ENCODE peak calls at places on chromosomes 16 and 17, in ten cellular contexts. K is fibroblast of mammary gland, Q is body of pancreas, A is astrocyte of the spinal cord, C is choroid plexus epithelial cell, Z is psoas muscle, W is colonic mucosa, L is left ventricle myocardium inferior, E is heart left ventricle, I is endothelial cell of umbilical vein. R is an unnamed sample.

GRCh38 chr17:8806206-8807069 is 7.3 kb upstream of the MFSD6L start:
- DNase-seq in L (no peak), Z (no peak), A (no peak), E (no peak), K (no peak), Q (no peak), W (no peak), C (no peak), I (no peak), R (no peak)

GRCh38 chr17:8151120-8151640 is 1.0 kb downstream of the PER1 start:
- DNase-seq in I (peak; percentile 92), K (peak; percentile 91), L (peak; percentile 93), Z (peak; percentile 94), E (peak; percentile 94), Q (peak; percentile 86), W (peak; percentile 87), C (peak; percentile 96), A (peak; percentile 96), R (peak; percentile 69)

GRCh38 chr16:84225571-84225970 is 14.2 kb downstream of the KCNG4 start:
- DNase-seq in L (no peak), W (no peak), A (no peak), I (no peak), K (no peak), Q (no peak), E (no peak), C (no peak), Z (no peak), R (no peak)

GRCh38 chr16:55184052-55184451 is 140.0 kb upstream of the IRX6 start:
- DNase-seq in L (no peak), W (no peak), C (no peak), A (no peak), K (no peak), Z (no peak), E (no peak), I (no peak), Q (no peak), R (no peak)

GRCh38 chr17:49409066-49409465 is 5.6 kb downstream of the PHB1 start:
- DNase-seq in C (no peak), A (no peak), L (no peak), I (no peak), K (no peak), Z (no peak), E (no peak), Q (no peak), W (peak; percentile 80), R (no peak)

GRCh38 chr17:82231562-82232321 is 2.9 kb downstream of the SLC16A3 start:
- DNase-seq in Q (peak; percentile 59), C (peak; percentile 68), Z (peak; percentile 86), I (peak; percentile 35), E (peak; percentile 86), A (no peak), K (peak; percentile 82), L (peak; percentile 86), W (peak; percentile 89), R (no peak)

GRCh38 chr16:10523025-10523424 is 57.4 kb downstream of the EMP2 start:
- DNase-seq in L (no peak), Z (no peak), Q (no peak), A (no peak), K (no peak), C (no peak), W (no peak), E (no peak), I (no peak), R (no peak)

GRCh38 chr17:1203111-1203966 is 23.6 kb upstream of the ABR start:
- DNase-seq in A (peak; percentile 80), L (peak; percentile 63), C (peak; percentile 63), I (peak; percentile 56), Z (peak; percentile 81), W (peak; percentile 75), Q (peak; percentile 53), K (peak; percentile 72), E (peak; percentile 71), R (peak; percentile 59)

GRCh38 chr16:3056336-3057180 is 8.9 kb upstream of the IL32 start:
- DNase-seq in E (no peak), K (no peak), Z (no peak), L (no peak), C (no peak), A (no peak), Q (no peak), W (no peak), I (no peak), R (no peak)

GRCh38 chr17:12536021-12536420 is 129.7 kb upstream of the MYOCD start:
- DNase-seq in L (no peak), E (no peak), I (no peak), K (no peak), Q (no peak), Z (no peak), A (no peak), C (no peak), W (no peak), R (no peak)

GRCh38 chr17:9971991-9972390 is 66.9 kb upstream of the RCVRN start:
- DNase-seq in L (peak; percentile 83), A (peak; percentile 42), E (peak; percentile 88), W (peak; percentile 66), K (peak; percentile 33), Q (peak; percentile 29), C (peak; percentile 61), Z (peak; percentile 72), I (no peak), R (no peak)

GRCh38 chr17:55426851-55427586 is 5.4 kb upstream of the MMD start:
- DNase-seq in K (peak; percentile 96), I (no peak), Q (no peak), Z (no peak), W (no peak), A (no peak), C (peak; percentile 91), E (no peak), L (no peak), R (no peak)

GRCh38 chr17:72614871-72615626 is 477.4 kb downstream of the SLC39A11 start:
- DNase-seq in Q (peak; percentile 77), Z (no peak), E (no peak), W (peak; percentile 79), I (no peak), L (no peak), A (peak; percentile 81), K (peak; percentile 59), C (peak; percentile 57), R (no peak)

GRCh38 chr16:84281077-84281476 is 13.6 kb upstream of the WFDC1 start:
- DNase-seq in C (peak; percentile 46), Q (no peak), I (no peak), K (peak; percentile 30), E (no peak), A (no peak), L (no peak), Z (no peak), W (no peak), R (no peak)

GRCh38 chr16:89162314-89162713 is 9.2 kb upstream of the CDH15 start:
- DNase-seq in Q (no peak), K (no peak), Z (no peak), L (no peak), A (no peak), W (no peak), C (no peak), I (no peak), E (no peak), R (no peak)

GRCh38 chr17:41928693-41929251 is 1.6 kb upstream of the ODAD4 start:
- DNase-seq in A (no peak), C (no peak), Z (no peak), E (no peak), I (no peak), K (no peak), L (no peak), W (no peak), Q (no peak), R (no peak)

GRCh38 chr16:49483251-49483650 is 109.6 kb downstream of the C16orf78 start:
- DNase-seq in C (no peak), Z (no peak), W (no peak), L (no peak), E (no peak), K (no peak), I (no peak), A (no peak), Q (no peak), R (no peak)

GRCh38 chr17:42276609-42277341 is 584 bp upstream of the STAT5B start:
- DNase-seq in L (peak; percentile 70), Q (peak; percentile 85), C (peak; percentile 89), A (peak; percentile 83), Z (peak; percentile 81), K (peak; percentile 84), I (peak; percentile 83), E (peak; percentile 82), W (peak; percentile 76), R (peak; percentile 70)

GRCh38 chr17:5422505-5422904 is 2.5 kb downstream of the RPAIN start:
- DNase-seq in L (no peak), I (no peak), K (peak; percentile 81), Q (no peak), A (peak; percentile 56), W (no peak), C (peak; percentile 71), E (no peak), Z (no peak), R (no peak)
- TF ChIP-seq CTCF in L (no peak), I (no peak), K (peak; percentile 18), Q (no peak), A (no peak), W (no peak), C (no peak), E (no peak), Z (no peak), R (no peak)

GRCh38 chr17:36601303-36602029 is at the start of gene MRM1:
- DNase-seq in Z (peak; percentile 95), I (peak; percentile 93), C (peak; percentile 90), A (peak; percentile 91), Q (peak; percentile 96), W (peak; percentile 95), E (peak; percentile 95), L (peak; percentile 94), K (peak; percentile 87), R (peak; percentile 73)
- TF ChIP-seq CTCF in Z (no peak), I (peak; percentile 27), C (peak; percentile 36), A (peak; percentile 25), Q (no peak), W (no peak), E (no peak), L (no peak), K (no peak), R (no peak)

DNA sequence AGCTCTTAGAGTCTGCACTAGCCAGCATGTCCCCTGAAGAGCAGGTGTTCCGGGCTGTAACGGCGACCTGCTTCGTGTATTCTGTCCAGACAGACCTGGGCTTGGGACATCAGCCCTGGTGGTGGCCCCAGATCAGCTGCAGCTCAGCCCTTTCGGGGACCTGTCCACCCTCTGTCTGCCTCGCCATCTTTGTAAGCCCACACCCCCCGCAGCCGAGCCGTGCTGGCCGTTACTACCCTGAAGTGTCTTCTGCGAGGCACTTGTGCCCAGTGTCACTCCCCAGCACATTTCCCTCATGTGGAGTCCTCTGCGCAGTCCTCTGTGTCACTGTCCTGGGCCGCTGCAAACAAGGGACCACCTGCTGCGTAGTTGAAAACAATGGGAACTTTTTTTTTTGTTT is 10.4 kb downstream of the CARD14 start:
- DNase-seq in A (no peak), Q (no peak), I (no peak), E (no peak), W (no peak), C (no peak), K (no peak), L (no peak), Z (no peak), R (no peak)
- TF ChIP-seq CTCF in A (no peak), Q (no peak), I (no peak), E (no peak), W (no peak), C (no peak), K (no peak), L (no peak), Z (no peak), R (no peak)

DNA sequence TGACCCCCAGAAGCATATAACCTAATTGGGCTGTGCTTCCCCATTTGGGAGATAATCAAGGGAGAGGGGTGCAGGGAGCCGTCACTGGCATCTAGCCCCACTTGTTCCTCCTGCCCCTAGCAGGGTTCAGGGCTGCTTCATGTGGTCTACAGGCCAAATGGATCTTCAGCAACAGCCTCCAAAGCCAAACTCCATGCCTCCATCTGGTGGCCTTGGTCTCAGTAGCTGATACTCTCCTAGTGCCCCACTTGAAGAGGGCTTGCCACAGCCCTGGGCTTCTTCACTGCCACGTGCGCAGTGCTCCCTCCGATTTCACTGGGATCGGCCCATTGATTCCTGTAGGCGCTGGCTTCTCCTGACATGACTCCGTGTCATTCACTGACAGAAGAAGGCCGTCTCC is 24.6 kb downstream of the LYRM9 start:
- DNase-seq in Q (no peak), L (no peak), C (no peak), Z (no peak), I (no peak), E (no peak), W (no peak), K (no peak), A (no peak), R (no peak)
- TF ChIP-seq CTCF in Q (no peak), L (no peak), C (no peak), Z (no peak), I (no peak), E (no peak), W (no peak), K (no peak), A (no peak), R (no peak)